ENCODE peak calls at places on chromosome 1, in four cellular contexts. One of them, this sample, is unnamed.

GRCh38 chr1:47677241-47677940 is 239.5 kb downstream of the FOXD2 start:
- DNase-seq in ovary: no peak
- DNase-seq in sigmoid colon: peak; percentile 25
- DNase-seq in K562: no peak
- DNase-seq in this sample: no peak

GRCh38 chr1:153699768-153700167 is 21.3 kb downstream of the NPR1 start:
- DNase-seq in ovary: no peak
- DNase-seq in sigmoid colon: no peak
- DNase-seq in K562: no peak
- DNase-seq in this sample: no peak

GRCh38 chr1:46425740-46426139 is 31.6 kb downstream of the FAAH start:
- DNase-seq in ovary: no peak
- DNase-seq in sigmoid colon: no peak
- DNase-seq in K562: no peak
- DNase-seq in this sample: no peak

GRCh38 chr1:57017717-57018116 is 51.9 kb upstream of the C8B start:
- DNase-seq in ovary: no peak
- DNase-seq in sigmoid colon: no peak
- DNase-seq in K562: peak; percentile 47
- DNase-seq in this sample: no peak

GRCh38 chr1:88341436-88341835 is 342.6 kb upstream of the PKN2 start:
- DNase-seq in ovary: no peak
- DNase-seq in sigmoid colon: no peak
- DNase-seq in K562: no peak
- DNase-seq in this sample: no peak

GRCh38 chr1:199157494-199157893 is 518.7 kb downstream of the PTPRC start:
- DNase-seq in ovary: no peak
- DNase-seq in sigmoid colon: no peak
- DNase-seq in K562: no peak
- DNase-seq in this sample: no peak

GRCh38 chr1:162283657-162284056 is 93.0 kb downstream of the SPATA46 start:
- DNase-seq in ovary: no peak
- DNase-seq in sigmoid colon: no peak
- DNase-seq in K562: no peak
- DNase-seq in this sample: no peak

GRCh38 chr1:231100393-231100792 is 60.3 kb upstream of the FAM89A start:
- DNase-seq in ovary: no peak
- DNase-seq in sigmoid colon: no peak
- DNase-seq in K562: no peak
- DNase-seq in this sample: no peak

GRCh38 chr1:5744911-5745431 is 247.3 kb downstream of the NPHP4 start:
- DNase-seq in ovary: peak; percentile 50
- DNase-seq in sigmoid colon: peak; percentile 28
- DNase-seq in K562: no peak
- DNase-seq in this sample: no peak

GRCh38 chr1:114959423-114959822 is 70.2 kb upstream of the TSHB start:
- DNase-seq in ovary: no peak
- DNase-seq in sigmoid colon: no peak
- DNase-seq in K562: no peak
- DNase-seq in this sample: no peak

GRCh38 chr1:75203415-75204277 is 69.5 kb downstream of the LHX8 start:
- DNase-seq in ovary: no peak
- DNase-seq in sigmoid colon: no peak
- DNase-seq in K562: peak; percentile 43
- DNase-seq in this sample: no peak

GRCh38 chr1:54245501-54245900 is 45.5 kb downstream of the MRPL37 start:
- DNase-seq in ovary: no peak
- DNase-seq in sigmoid colon: no peak
- DNase-seq in K562: no peak
- DNase-seq in this sample: no peak

GRCh38 chr1:154446292-154446691 is 41.1 kb downstream of the IL6R start:
- DNase-seq in ovary: peak; percentile 65
- DNase-seq in sigmoid colon: peak; percentile 80
- DNase-seq in K562: no peak
- DNase-seq in this sample: no peak

GRCh38 chr1:224996266-224996665 is 66.8 kb downstream of the DNAH14 start:
- DNase-seq in ovary: no peak
- DNase-seq in sigmoid colon: no peak
- DNase-seq in K562: no peak
- DNase-seq in this sample: no peak

GRCh38 chr1:115976062-115976899 is at the start of gene SLC22A15:
- DNase-seq in ovary: peak; percentile 22
- DNase-seq in sigmoid colon: peak; percentile 74
- DNase-seq in K562: peak; percentile 70
- DNase-seq in this sample: no peak

GRCh38 chr1:54379481-54380284 is 26.5 kb downstream of the SSBP3 start:
- DNase-seq in ovary: peak; percentile 60
- DNase-seq in sigmoid colon: no peak
- DNase-seq in K562: no peak
- DNase-seq in this sample: no peak

DNA sequence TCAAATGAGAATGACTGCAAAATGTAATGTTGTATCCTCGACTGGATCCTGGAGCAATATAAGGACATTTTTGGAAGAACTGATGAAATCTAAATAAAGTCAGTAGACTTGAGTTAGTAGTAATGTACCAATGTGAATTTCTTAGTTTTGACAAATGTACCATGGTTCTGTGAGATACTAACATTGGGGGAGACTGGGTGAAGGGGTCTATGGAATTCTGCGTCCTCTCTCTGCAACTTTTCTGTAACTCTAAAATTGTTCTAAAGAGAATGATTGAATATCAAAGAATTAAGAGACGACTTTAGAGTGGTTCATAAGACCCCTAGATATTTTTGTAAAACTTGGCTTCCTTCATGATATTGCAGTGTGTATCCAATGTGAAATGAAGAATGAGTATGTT is 59.2 kb upstream of the KAZN start:
- DNase-seq in ovary: no peak
- DNase-seq in sigmoid colon: no peak
- DNase-seq in K562: no peak
- DNase-seq in this sample: no peak
- TF ChIP-seq EP300 in ovary: no peak
- TF ChIP-seq EP300 in sigmoid colon: no peak
- TF ChIP-seq EP300 in K562: no peak
- TF ChIP-seq EP300 in this sample: no peak

GRCh38 chr1:179365342-179366092 is at the start of gene AXDND1:
- DNase-seq in ovary: peak; percentile 83
- DNase-seq in sigmoid colon: peak; percentile 93
- DNase-seq in K562: peak; percentile 94
- DNase-seq in this sample: peak; percentile 97
- TF ChIP-seq EP300 in ovary: no peak
- TF ChIP-seq EP300 in sigmoid colon: no peak
- TF ChIP-seq EP300 in K562: peak; percentile 24
- TF ChIP-seq EP300 in this sample: no peak

GRCh38 chr1:91700332-91700731 is 185.6 kb downstream of the TGFBR3 start:
- DNase-seq in ovary: no peak
- DNase-seq in sigmoid colon: no peak
- DNase-seq in K562: no peak
- DNase-seq in this sample: no peak

GRCh38 chr1:91699339-91699970 is 186.5 kb downstream of the TGFBR3 start:
- DNase-seq in ovary: peak; percentile 86
- DNase-seq in sigmoid colon: no peak
- DNase-seq in K562: no peak
- DNase-seq in this sample: no peak

GRCh38 chr1:91696321-91696720 is 189.6 kb downstream of the TGFBR3 start:
- DNase-seq in ovary: no peak
- DNase-seq in sigmoid colon: no peak
- DNase-seq in K562: no peak
- DNase-seq in this sample: no peak

GRCh38 chr1:91700771-91701493 is 185.0 kb downstream of the TGFBR3 start:
- DNase-seq in ovary: no peak
- DNase-seq in sigmoid colon: no peak
- DNase-seq in K562: no peak
- DNase-seq in this sample: no peak

GRCh38 chr1:91697322-91698260 is 188.4 kb downstream of the TGFBR3 start:
- DNase-seq in ovary: no peak
- DNase-seq in sigmoid colon: no peak
- DNase-seq in K562: no peak
- DNase-seq in this sample: no peak
- TF ChIP-seq EP300 in ovary: no peak
- TF ChIP-seq EP300 in sigmoid colon: no peak
- TF ChIP-seq EP300 in K562: no peak
- TF ChIP-seq EP300 in this sample: no peak

DNA sequence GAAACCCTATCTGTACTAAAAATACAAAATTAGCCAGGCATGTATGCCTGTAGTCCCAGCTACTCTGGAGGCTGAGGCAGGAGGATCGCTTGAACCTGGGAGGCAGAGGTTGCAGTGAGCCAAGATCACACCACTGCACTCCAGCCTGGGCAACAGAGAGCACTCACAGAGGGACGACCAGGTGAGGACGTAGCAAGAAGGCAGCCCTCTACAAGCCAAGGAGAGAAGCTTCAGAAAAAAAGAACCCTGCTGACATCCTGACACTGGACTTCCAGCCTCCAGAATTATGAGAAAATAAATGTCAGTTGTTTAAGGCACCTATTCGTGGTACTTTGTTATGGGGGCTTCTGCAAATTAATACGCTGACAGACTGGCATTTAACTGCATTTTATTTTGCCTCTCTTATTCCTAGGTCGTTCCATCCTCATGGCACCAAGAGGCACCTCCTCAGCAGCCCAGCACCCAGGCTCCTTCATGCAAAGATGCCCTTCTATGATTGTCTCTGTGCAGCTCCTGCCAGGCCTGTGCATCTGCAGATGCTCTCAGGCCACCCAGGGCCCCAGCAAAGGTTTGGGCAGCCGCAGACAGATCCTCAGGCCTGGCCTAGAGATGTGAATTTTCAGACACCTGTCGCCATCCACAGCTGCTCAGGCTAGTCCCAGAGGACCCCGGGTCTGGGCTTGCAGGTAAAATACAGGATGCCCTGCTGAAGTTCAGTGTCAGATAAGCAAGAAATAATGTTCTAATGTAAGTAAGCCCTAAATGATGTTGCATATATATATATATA is 86.0 kb upstream of the COX20 start:
- DNase-seq in ovary: no peak
- DNase-seq in sigmoid colon: no peak
- DNase-seq in K562: no peak
- DNase-seq in this sample: no peak
- TF ChIP-seq EP300 in ovary: no peak
- TF ChIP-seq EP300 in sigmoid colon: no peak
- TF ChIP-seq EP300 in K562: no peak
- TF ChIP-seq EP300 in this sample: no peak

GRCh38 chr1:107379826-107380225 is 239.0 kb downstream of the NTNG1 start:
- DNase-seq in ovary: no peak
- DNase-seq in sigmoid colon: no peak
- DNase-seq in K562: no peak
- DNase-seq in this sample: no peak
- TF ChIP-seq EP300 in ovary: no peak
- TF ChIP-seq EP300 in sigmoid colon: no peak
- TF ChIP-seq EP300 in K562: no peak
- TF ChIP-seq EP300 in this sample: no peak

GRCh38 chr1:104265163-104265562 is 515.5 kb downstream of the AMY1C start:
- DNase-seq in ovary: no peak
- DNase-seq in sigmoid colon: no peak
- DNase-seq in K562: no peak
- DNase-seq in this sample: no peak
- TF ChIP-seq EP300 in ovary: no peak
- TF ChIP-seq EP300 in sigmoid colon: no peak
- TF ChIP-seq EP300 in K562: no peak
- TF ChIP-seq EP300 in this sample: no peak

GRCh38 chr1:205127646-205128045 is 5.9 kb upstream of the RBBP5 start:
- DNase-seq in ovary: no peak
- DNase-seq in sigmoid colon: no peak
- DNase-seq in K562: no peak
- DNase-seq in this sample: no peak

GRCh38 chr1:205122489-205122882 is 708 bp upstream of the RBBP5 start:
- DNase-seq in ovary: no peak
- DNase-seq in sigmoid colon: no peak
- DNase-seq in K562: no peak
- DNase-seq in this sample: no peak

GRCh38 chr1:205124726-205125125 is 2.9 kb upstream of the RBBP5 start:
- DNase-seq in ovary: no peak
- DNase-seq in sigmoid colon: no peak
- DNase-seq in K562: no peak
- DNase-seq in this sample: no peak

GRCh38 chr1:205118810-205119209 is 3.0 kb downstream of the RBBP5 start:
- DNase-seq in ovary: no peak
- DNase-seq in sigmoid colon: no peak
- DNase-seq in K562: no peak
- DNase-seq in this sample: no peak

DNA sequence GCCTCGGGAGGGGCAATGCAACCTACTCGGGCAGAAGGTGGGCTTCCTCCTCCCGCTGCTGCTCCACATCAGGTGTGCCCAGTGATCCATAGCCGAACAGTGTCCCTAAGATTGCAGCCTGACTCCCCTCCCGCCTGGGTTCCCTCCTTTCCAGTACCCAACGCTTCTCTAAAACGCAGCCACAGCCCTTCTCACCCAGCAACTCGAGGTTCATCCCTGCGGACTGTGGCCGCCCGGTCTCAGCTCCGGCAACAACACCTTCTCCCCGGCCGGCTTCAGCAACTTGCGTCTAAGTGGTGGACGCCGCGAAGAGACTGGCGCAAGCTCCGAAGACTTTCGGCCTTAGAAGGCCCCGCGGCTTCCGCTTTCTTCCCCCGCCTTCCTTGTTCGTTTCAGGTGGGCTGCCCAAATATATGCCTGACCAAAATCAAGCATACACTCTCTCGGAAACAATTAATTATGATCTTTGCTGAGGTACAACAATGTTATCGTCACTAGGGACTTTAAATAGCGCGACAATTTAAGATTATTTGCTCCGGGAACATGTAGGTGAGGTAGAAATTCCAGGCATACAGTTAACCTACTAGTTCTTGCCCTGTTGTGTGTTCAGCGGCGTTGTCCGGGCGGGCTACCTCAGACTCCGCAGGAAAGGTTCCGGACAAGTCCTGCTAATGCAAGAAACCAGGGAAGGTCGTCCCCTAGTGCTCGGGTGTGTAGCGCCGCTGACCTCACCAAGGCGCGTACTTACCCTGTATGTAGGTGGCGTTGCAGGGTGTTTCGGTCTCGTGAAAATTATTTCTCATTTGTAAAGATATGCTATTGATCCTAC is at the start of gene RBBP5:
- DNase-seq in ovary: peak; percentile 94
- DNase-seq in sigmoid colon: peak; percentile 97
- DNase-seq in K562: peak; percentile 99
- DNase-seq in this sample: peak; percentile 98
- TF ChIP-seq EP300 in ovary: no peak
- TF ChIP-seq EP300 in sigmoid colon: no peak
- TF ChIP-seq EP300 in K562: peak; percentile 75
- TF ChIP-seq EP300 in this sample: no peak

This sample was measured in esophagus muscularis mucosa.